ENCODE peak calls at places on chromosomes 11 and 22, in ten cellular contexts. L is CD4-positive, CD25-positive, alpha-beta regulatory T cell; H is ascending aorta; T is aorta; S is neural progenitor cell; F is kidney; E is endothelial cell of umbilical vein; R is cardiac muscle cell; G is OCI-LY7; I is GM23248. O is an unnamed sample.

GRCh38 chr22:27377501-27377900 is 424.1 kb downstream of the MN1 start:
- DNase-seq in L (no peak), H (no peak), T (no peak), S (no peak), F (no peak), E (no peak), R (no peak), G (no peak), I (no peak), O (no peak)

GRCh38 chr22:22424210-22424800 is 84.2 kb downstream of the ZNF280B start:
- DNase-seq in L (no peak), H (no peak), T (no peak), S (peak; percentile 63), F (no peak), E (no peak), R (peak; percentile 5), G (no peak), I (no peak), O (no peak)

GRCh38 chr11:8809605-8810272 is 101.2 kb upstream of the AKIP1 start:
- DNase-seq in L (no peak), H (no peak), T (no peak), S (peak; percentile 51), F (no peak), E (no peak), R (no peak), G (no peak), I (peak; percentile 33), O (no peak)

GRCh38 chr11:11568651-11569229 is 53.1 kb downstream of the GALNT18 start:
- DNase-seq in L (no peak), H (no peak), T (no peak), S (no peak), F (no peak), E (no peak), R (no peak), G (no peak), I (no peak), O (no peak)

GRCh38 chr22:49721211-49721763 is 106.4 kb downstream of the BRD1 start:
- DNase-seq in L (no peak), H (peak; percentile 31), T (no peak), S (no peak), F (no peak), E (no peak), R (no peak), G (no peak), I (no peak), O (no peak)

GRCh38 chr11:75286826-75287465 is 46.4 kb downstream of the TPBGL start:
- DNase-seq in L (no peak), H (no peak), T (no peak), S (no peak), F (peak; percentile 75), E (no peak), R (no peak), G (no peak), I (peak; percentile 70), O (no peak)

GRCh38 chr22:47221840-47222615 is 459.6 kb downstream of the TBC1D22A start:
- DNase-seq in L (no peak), H (no peak), T (no peak), S (no peak), F (no peak), E (peak; percentile 2), R (no peak), G (no peak), I (no peak), O (no peak)

GRCh38 chr11:116935089-116935488 is 97.7 kb upstream of the APOA1 start:
- DNase-seq in L (no peak), H (no peak), T (no peak), S (no peak), F (no peak), E (no peak), R (no peak), G (no peak), I (no peak), O (no peak)

GRCh38 chr22:36083056-36083455 is 54.4 kb upstream of the RBFOX2 start:
- DNase-seq in L (no peak), H (no peak), T (no peak), S (no peak), F (no peak), E (no peak), R (no peak), G (no peak), I (no peak), O (no peak)

GRCh38 chr11:119496453-119496852 is 73.5 kb upstream of the THY1 start:
- DNase-seq in L (no peak), H (no peak), T (no peak), S (no peak), F (no peak), E (no peak), R (no peak), G (no peak), I (peak; percentile 81), O (no peak)

GRCh38 chr11:89495951-89496350 is 4.8 kb upstream of the NOX4 start:
- DNase-seq in L (no peak), H (peak; percentile 88), T (peak; percentile 74), S (peak; percentile 50), F (no peak), E (peak; percentile 68), R (peak; percentile 62), G (no peak), I (peak; percentile 82), O (no peak)

GRCh38 chr22:47609653-47610052 is 847.2 kb downstream of the TBC1D22A start:
- DNase-seq in L (no peak), H (no peak), T (peak; percentile 19), S (no peak), F (peak; percentile 48), E (no peak), R (no peak), G (no peak), I (no peak), O (no peak)

GRCh38 chr11:46673713-46674462 is 26.5 kb downstream of the ARHGAP1 start:
- DNase-seq in L (no peak), H (no peak), T (peak; percentile 43), S (no peak), F (peak; percentile 60), E (no peak), R (no peak), G (no peak), I (no peak), O (no peak)

GRCh38 chr22:25451480-25452114 is 112.9 kb upstream of the GRK3 start:
- DNase-seq in L (no peak), H (no peak), T (no peak), S (no peak), F (no peak), E (no peak), R (no peak), G (no peak), I (peak; percentile 39), O (no peak)

GRCh38 chr22:33076368-33076767 is 18.2 kb upstream of the SYN3 start:
- DNase-seq in L (no peak), H (no peak), T (no peak), S (peak; percentile 61), F (no peak), E (no peak), R (peak; percentile 14), G (no peak), I (peak; percentile 40), O (no peak)

GRCh38 chr11:121463689-121464335 is 11.0 kb upstream of the SORL1-AS1 start:
- DNase-seq in L (no peak), H (no peak), T (no peak), S (no peak), F (no peak), E (no peak), R (no peak), G (no peak), I (no peak), O (no peak)

GRCh38 chr11:1060885-1061616 is 13.6 kb upstream of the MUC2 start:
- DNase-seq in L (no peak), H (peak; percentile 59), T (peak; percentile 59), S (no peak), F (peak; percentile 79), E (peak; percentile 36), R (peak; percentile 68), G (no peak), I (peak; percentile 90), O (no peak)

GRCh38 chr11:35579557-35580396 is 38.5 kb upstream of the FJX1 start:
- DNase-seq in L (no peak), H (no peak), T (no peak), S (no peak), F (no peak), E (no peak), R (peak; percentile 93), G (no peak), I (peak; percentile 94), O (no peak)

GRCh38 chr11:24714601-24715000 is 217.7 kb downstream of the LUZP2 start:
- DNase-seq in L (no peak), H (no peak), T (no peak), S (no peak), F (no peak), E (no peak), R (no peak), G (no peak), I (no peak), O (no peak)

GRCh38 chr11:121443688-121444275 is 8.3 kb upstream of the SORL1 start:
- DNase-seq in L (no peak), H (no peak), T (no peak), S (no peak), F (no peak), E (no peak), R (no peak), G (no peak), I (no peak), O (no peak)

GRCh38 chr11:79185351-79185750 is 255.5 kb downstream of the TENM4 start:
- DNase-seq in L (no peak), H (no peak), T (no peak), S (no peak), F (no peak), E (no peak), R (no peak), G (no peak), I (peak; percentile 25), O (no peak)

GRCh38 chr22:39634530-39635399 is 64.2 kb downstream of the CACNA1I start:
- DNase-seq in L (no peak), H (no peak), T (no peak), S (no peak), F (no peak), E (peak; percentile 74), R (peak; percentile 86), G (no peak), I (peak; percentile 96), O (no peak)
- H3K27ac ChIP-seq in L (no peak overlapping the region), H (no peak overlapping the region), T (no peak overlapping the region), S (no peak overlapping the region), F (no peak overlapping the region), E (no peak overlapping the region), R (no peak overlapping the region), G (no peak overlapping the region), I (no peak overlapping the region), O (no peak overlapping the region)

GRCh38 chr11:111942826-111943225 is 5.7 kb downstream of the DIXDC1 start:
- DNase-seq in L (no peak), H (no peak), T (no peak), S (no peak), F (no peak), E (no peak), R (peak; percentile 77), G (no peak), I (peak; percentile 97), O (no peak)
- H3K4me3 ChIP-seq in L (no peak overlapping the region), H (no peak overlapping the region), T (no peak overlapping the region), S (no peak overlapping the region), F (no peak overlapping the region), E (no peak overlapping the region), R (no peak overlapping the region), G (no peak overlapping the region), I (no peak overlapping the region), O (no peak overlapping the region)

GRCh38 chr22:19358195-19358594 is 66.7 kb upstream of the CLTCL1 start:
- DNase-seq in L (no peak), H (no peak), T (no peak), S (no peak), F (no peak), E (no peak), R (no peak), G (no peak), I (no peak), O (no peak)
- H3K36me3 ChIP-seq in L (peaks cover 82% of the 10 kb centered on the region), H (peaks cover 94% of the 10 kb centered on the region), T (peaks cover 22% of the 10 kb centered on the region), S (no peaks in the 10 kb centered on the region), F (peaks cover 61% of the 10 kb centered on the region), E (peaks cover 59% of the 10 kb centered on the region), R (peaks cover 63% of the 10 kb centered on the region), G (peaks cover 90% of the 10 kb centered on the region), I (peaks cover 23% of the 10 kb centered on the region), O (peaks cover 52% of the 10 kb centered on the region)

GRCh38 chr11:73193251-73194033 is 24.6 kb upstream of the P2RY2 start:
- DNase-seq in L (no peak), H (peak; percentile 44), T (peak; percentile 36), S (no peak), F (peak; percentile 53), E (no peak), R (no peak), G (no peak), I (no peak), O (no peak)
- H3K27ac ChIP-seq in L (no peak overlapping the region), H (no peak overlapping the region), T (no peak overlapping the region), S (no peak overlapping the region), F (no peak overlapping the region), E (no peak overlapping the region), R (no peak overlapping the region), G (no peak overlapping the region), I (no peak overlapping the region), O (no peak overlapping the region)